ENCODE peak calls at places on chromosomes 6 and 20, in ten cellular contexts. E is stomach; F is upper lobe of left lung; N is left ventricle myocardium inferior; W is activated CD8-positive, alpha-beta T cell treated with anti-CD3 and anti-CD28 coated beads for 36 hours; Z is IMR-90; I is kidney epithelial cell; S is fibroblast of mammary gland; X is BE2C; U is tibial artery. Y is an unnamed sample.

GRCh38 chr20:18694071-18694470 is 106.2 kb downstream of the DTD1 start:
- DNase-seq in E (no peak), F (no peak), N (no peak), W (no peak), Z (no peak), I (no peak), S (no peak), X (no peak), U (no peak), Y (no peak)

GRCh38 chr6:117425431-117426153 is at the start of gene ROS1:
- DNase-seq in E (no peak), F (no peak), N (no peak), W (no peak), Z (no peak), I (no peak), S (peak; percentile 19), X (no peak), U (no peak), Y (no peak)

GRCh38 chr6:119148102-119148824 is 69.8 kb upstream of the FAM184A start:
- DNase-seq in E (no peak), F (no peak), N (no peak), W (peak; percentile 14), Z (peak; percentile 83), I (peak; percentile 43), S (peak; percentile 92), X (peak; percentile 54), U (no peak), Y (peak; percentile 60)

GRCh38 chr6:54846857-54847721 is 518 bp downstream of the FAM83B start:
- DNase-seq in E (no peak), F (no peak), N (no peak), W (no peak), Z (no peak), I (no peak), S (no peak), X (no peak), U (no peak), Y (peak; percentile 46)

GRCh38 chr6:169344651-169345050 is 91.0 kb upstream of the THBS2 start:
- DNase-seq in E (no peak), F (peak; percentile 44), N (no peak), W (no peak), Z (no peak), I (no peak), S (no peak), X (no peak), U (no peak), Y (no peak)

GRCh38 chr20:38418509-38419204 is 16.5 kb downstream of the SNHG17 start:
- DNase-seq in E (peak; percentile 35), F (no peak), N (peak; percentile 58), W (no peak), Z (peak; percentile 40), I (no peak), S (peak; percentile 66), X (no peak), U (no peak), Y (no peak)

GRCh38 chr6:156658596-156659316 is 118.4 kb upstream of the ARID1B start:
- DNase-seq in E (no peak), F (no peak), N (no peak), W (no peak), Z (no peak), I (no peak), S (peak; percentile 18), X (no peak), U (no peak), Y (no peak)

GRCh38 chr6:89731924-89732568 is 87.5 kb downstream of the MDN1 start:
- DNase-seq in E (no peak), F (no peak), N (no peak), W (no peak), Z (no peak), I (no peak), S (no peak), X (no peak), U (no peak), Y (no peak)

GRCh38 chr6:139640453-139640852 is 266.0 kb upstream of the CITED2 start:
- DNase-seq in E (no peak), F (no peak), N (no peak), W (no peak), Z (no peak), I (no peak), S (no peak), X (no peak), U (no peak), Y (no peak)

GRCh38 chr6:109428889-109429477 is 11.4 kb downstream of the PPIL6 start:
- DNase-seq in E (no peak), F (no peak), N (no peak), W (no peak), Z (peak; percentile 74), I (no peak), S (peak; percentile 67), X (no peak), U (no peak), Y (no peak)

GRCh38 chr6:158662607-158663464 is 13.0 kb downstream of the SYTL3 start:
- DNase-seq in E (no peak), F (peak; percentile 50), N (no peak), W (no peak), Z (peak; percentile 65), I (no peak), S (peak; percentile 59), X (no peak), U (no peak), Y (no peak)

GRCh38 chr6:158661156-158661555 is 11.3 kb downstream of the SYTL3 start:
- DNase-seq in E (no peak), F (no peak), N (no peak), W (no peak), Z (no peak), I (no peak), S (no peak), X (no peak), U (no peak), Y (no peak)

GRCh38 chr6:158655569-158656450 is 6.0 kb downstream of the SYTL3 start:
- DNase-seq in E (no peak), F (no peak), N (no peak), W (no peak), Z (peak; percentile 21), I (no peak), S (peak; percentile 37), X (no peak), U (no peak), Y (no peak)

GRCh38 chr6:158663465-158664167 is 13.8 kb downstream of the SYTL3 start:
- DNase-seq in E (peak; percentile 55), F (no peak), N (no peak), W (no peak), Z (no peak), I (no peak), S (no peak), X (no peak), U (no peak), Y (no peak)

GRCh38 chr6:158660331-158660730 is 10.5 kb downstream of the SYTL3 start:
- DNase-seq in E (peak; percentile 52), F (no peak), N (no peak), W (peak; percentile 58), Z (no peak), I (no peak), S (peak; percentile 32), X (no peak), U (no peak), Y (no peak)
- TF ChIP-seq CTCF in E (peak; percentile 25), F (no peak), N (peak; percentile 36), W (peak; percentile 74), Z (peak; percentile 49), I (peak; percentile 61), S (peak; percentile 63), X (peak; percentile 77), U (no peak), Y (no peak)

DNA sequence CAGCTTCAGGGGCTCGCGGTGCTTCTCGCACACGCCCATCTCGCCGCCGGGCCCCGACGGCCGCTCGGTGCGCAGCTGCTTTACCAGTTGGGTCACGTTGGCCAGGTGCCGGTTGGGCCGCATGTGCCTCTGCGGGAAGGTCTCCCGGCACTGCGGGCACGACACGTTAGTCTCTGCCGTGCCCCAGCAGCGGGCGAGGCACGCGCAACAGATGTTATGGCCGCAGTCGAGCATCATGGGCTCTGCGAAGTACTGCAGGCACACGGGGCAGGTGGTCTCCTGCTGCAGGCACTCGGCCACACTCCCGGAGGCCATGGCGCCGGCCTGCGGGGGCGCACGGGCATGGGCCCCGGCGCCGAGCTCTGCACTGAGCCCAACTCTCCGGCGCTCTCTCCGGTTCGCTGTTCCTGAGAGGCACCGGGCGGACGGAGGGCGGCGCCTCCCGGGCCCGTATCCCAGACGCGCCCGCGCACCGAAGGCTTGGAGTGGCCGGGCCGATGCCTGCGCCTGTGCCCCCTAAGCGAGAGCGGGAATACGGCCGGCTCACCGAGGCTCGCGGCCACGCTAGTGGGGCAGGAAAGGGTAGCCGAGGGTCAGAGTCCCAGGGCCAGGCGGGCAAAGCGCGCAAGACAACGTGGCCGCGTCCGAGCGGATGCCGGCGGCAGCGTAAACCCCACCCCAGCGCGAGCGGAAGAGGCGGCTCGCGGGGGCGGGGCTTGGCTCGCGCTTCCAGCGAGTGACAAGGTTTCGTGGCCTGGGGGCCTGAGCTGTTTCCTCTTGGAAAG is at the start of gene TRIM27:
- DNase-seq in E (peak; percentile 92), F (peak; percentile 98), N (peak; percentile 92), W (peak; percentile 84), Z (peak; percentile 75), I (no peak), S (peak; percentile 71), X (peak; percentile 96), U (peak; percentile 95), Y (peak; percentile 90)
- TF ChIP-seq CTCF in E (no peak), F (peak; percentile 45), N (no peak), W (no peak), Z (no peak), I (no peak), S (no peak), X (no peak), U (no peak), Y (no peak)

GRCh38 chr6:160978141-160978926 is 13.2 kb upstream of the MAP3K4 start:
- DNase-seq in E (no peak), F (no peak), N (no peak), W (no peak), Z (peak; percentile 68), I (no peak), S (peak; percentile 90), X (no peak), U (no peak), Y (no peak)

GRCh38 chr6:160975111-160975510 is 16.5 kb upstream of the MAP3K4 start:
- DNase-seq in E (no peak), F (no peak), N (no peak), W (no peak), Z (no peak), I (no peak), S (peak; percentile 43), X (no peak), U (no peak), Y (no peak)

GRCh38 chr6:160974304-160974771 is 17.2 kb upstream of the MAP3K4 start:
- DNase-seq in E (no peak), F (no peak), N (peak; percentile 62), W (no peak), Z (peak; percentile 97), I (peak; percentile 48), S (peak; percentile 100), X (no peak), U (peak; percentile 73), Y (no peak)

GRCh38 chr6:160973856-160974255 is 17.7 kb upstream of the MAP3K4 start:
- DNase-seq in E (no peak), F (no peak), N (no peak), W (no peak), Z (peak; percentile 67), I (no peak), S (peak; percentile 86), X (no peak), U (no peak), Y (no peak)

GRCh38 chr6:160979063-160979708 is 12.4 kb upstream of the MAP3K4 start:
- DNase-seq in E (no peak), F (no peak), N (no peak), W (no peak), Z (peak; percentile 74), I (no peak), S (peak; percentile 53), X (no peak), U (no peak), Y (no peak)
- TF ChIP-seq CTCF in E (no peak), F (no peak), N (no peak), W (no peak), Z (peak; percentile 21), I (no peak), S (no peak), X (no peak), U (no peak), Y (no peak)

GRCh38 chr20:57934913-57935312 is 225.1 kb upstream of the PMEPA1 start:
- DNase-seq in E (no peak), F (no peak), N (no peak), W (no peak), Z (no peak), I (no peak), S (no peak), X (no peak), U (no peak), Y (no peak)
- TF ChIP-seq CTCF in E (no peak), F (no peak), N (no peak), W (no peak), Z (no peak), I (no peak), S (no peak), X (no peak), U (no peak), Y (no peak)

Y was measured in endothelial cell.